ENCODE peak calls at places on chromosome 18, in four cellular contexts. S, Q, T and A are unnamed samples.

GRCh38 chr18:2847341-2848144 is 737 bp downstream of the EMILIN2 start:
- DNase-seq in S (peak; percentile 51), Q (peak; percentile 39), T (peak; percentile 29), A (no peak)

GRCh38 chr18:43620936-43621335 is 343.6 kb upstream of the SYT4 start:
- DNase-seq in S (peak; percentile 22), Q (peak; percentile 37), T (no peak), A (peak; percentile 55)

GRCh38 chr18:57107141-57107832 is 39.6 kb upstream of the BOD1L2 start:
- DNase-seq in S (peak; percentile 28), Q (peak; percentile 17), T (no peak), A (peak; percentile 7)

GRCh38 chr18:63098014-63098981 is 221.3 kb downstream of the BCL2 start:
- DNase-seq in S (no peak), Q (no peak), T (no peak), A (no peak)

GRCh38 chr18:54776282-54776977 is 51.8 kb upstream of the RAB27B start:
- DNase-seq in S (peak; percentile 99), Q (peak; percentile 99), T (no peak), A (peak; percentile 96)

GRCh38 chr18:37997695-37998094 is 432.1 kb upstream of the CELF4 start:
- DNase-seq in S (no peak), Q (no peak), T (no peak), A (no peak)

GRCh38 chr18:901769-902168 is 2.9 kb upstream of the ADCYAP1 start:
- DNase-seq in S (no peak), Q (no peak), T (no peak), A (no peak)

GRCh38 chr18:21053127-21053526 is 58.5 kb downstream of the ROCK1 start:
- DNase-seq in S (peak; percentile 86), Q (peak; percentile 89), T (no peak), A (peak; percentile 76)

GRCh38 chr18:37253424-37254255 is 312.0 kb downstream of the CELF4 start:
- DNase-seq in S (no peak), Q (no peak), T (peak; percentile 34), A (no peak)

GRCh38 chr18:8607776-8608682 is 1.2 kb upstream of the RAB12 start:
- DNase-seq in S (no peak), Q (peak; percentile 67), T (no peak), A (peak; percentile 55)

GRCh38 chr18:40824291-40824690 is 1130.7 kb upstream of the PIK3C3 start:
- DNase-seq in S (no peak), Q (no peak), T (no peak), A (no peak)

GRCh38 chr18:58148954-58149471 is 105.0 kb downstream of the NEDD4L start:
- DNase-seq in S (no peak), Q (no peak), T (no peak), A (no peak)

GRCh38 chr18:48934400-48934707 is 16.4 kb downstream of the SMAD7 start:
- DNase-seq in S (no peak), Q (no peak), T (no peak), A (no peak)
- H3K4me3 ChIP-seq in S (no peak overlapping the region), Q (no peak overlapping the region), T (no peak overlapping the region), A (no peak overlapping the region)

GRCh38 chr18:49648811-49649210 is 87.0 kb downstream of the LIPG start:
- DNase-seq in S (no peak), Q (no peak), T (no peak), A (no peak)
- TF ChIP-seq CTCF in S (no peak), Q (peak; percentile 12), T (peak; percentile 43), A (no peak)

GRCh38 chr18:45482286-45482685 is 133.0 kb upstream of the SLC14A2 start:
- DNase-seq in S (peak; percentile 36), Q (peak; percentile 17), T (no peak), A (no peak)
- H3K4me3 ChIP-seq in S (no peak overlapping the region), Q (no peak overlapping the region), T (no peak overlapping the region), A (no peak overlapping the region)

GRCh38 chr18:48547456-48548403 is 8.9 kb downstream of the CTIF start:
- DNase-seq in S (peak; percentile 77), Q (peak; percentile 74), T (no peak), A (peak; percentile 87)
- TF ChIP-seq CTCF in S (no peak), Q (no peak), T (no peak), A (no peak)

DNA sequence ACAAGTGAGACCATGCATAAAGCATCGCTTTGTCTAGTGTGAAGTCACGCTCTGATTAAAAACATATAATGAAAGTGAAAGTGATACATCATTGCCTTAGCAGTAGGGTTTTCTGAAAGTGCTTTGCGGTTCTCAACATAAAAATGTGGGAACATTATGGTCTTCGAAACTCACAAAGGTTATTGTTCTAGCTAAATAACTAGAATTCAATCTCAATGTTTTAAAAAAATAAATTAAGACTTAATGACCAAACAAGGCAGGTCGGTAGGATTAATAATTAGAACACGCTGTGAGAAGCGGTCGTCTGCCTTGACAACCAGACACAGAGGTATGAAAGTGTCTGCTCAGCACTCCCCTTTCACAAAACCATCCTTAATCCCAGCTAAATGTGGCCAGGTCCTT is 42.2 kb downstream of the KLHL14 start:
- DNase-seq in S (peak; percentile 58), Q (peak; percentile 37), T (no peak), A (no peak)
- H3K4me3 ChIP-seq in S (peak overlapping the region; percentile 40), Q (peak overlapping the region; percentile 38), T (peak overlapping the region; percentile 6), A (peak overlapping the region; percentile 60)

GRCh38 chr18:35130236-35130635 is 89.0 kb downstream of the MAPRE2 start:
- DNase-seq in S (no peak), Q (no peak), T (no peak), A (no peak)
- TF ChIP-seq CTCF in S (no peak), Q (no peak), T (no peak), A (no peak)

GRCh38 chr18:74803117-74803516 is 205.4 kb downstream of the ZNF407 start:
- DNase-seq in S (no peak), Q (no peak), T (no peak), A (no peak)

GRCh38 chr18:74806700-74807416 is 209.2 kb downstream of the ZNF407 start:
- DNase-seq in S (peak; percentile 90), Q (peak; percentile 88), T (no peak), A (peak; percentile 78)

GRCh38 chr18:74804677-74805076 is 207.0 kb downstream of the ZNF407 start:
- DNase-seq in S (no peak), Q (no peak), T (no peak), A (no peak)

GRCh38 chr18:74806073-74806472 is 208.4 kb downstream of the ZNF407 start:
- DNase-seq in S (no peak), Q (no peak), T (no peak), A (no peak)

GRCh38 chr18:74803769-74804168 is 206.1 kb downstream of the ZNF407 start:
- DNase-seq in S (no peak), Q (peak; percentile 58), T (no peak), A (no peak)
- H3K4me3 ChIP-seq in S (no peak overlapping the region), Q (no peak overlapping the region), T (no peak overlapping the region), A (no peak overlapping the region)

DNA sequence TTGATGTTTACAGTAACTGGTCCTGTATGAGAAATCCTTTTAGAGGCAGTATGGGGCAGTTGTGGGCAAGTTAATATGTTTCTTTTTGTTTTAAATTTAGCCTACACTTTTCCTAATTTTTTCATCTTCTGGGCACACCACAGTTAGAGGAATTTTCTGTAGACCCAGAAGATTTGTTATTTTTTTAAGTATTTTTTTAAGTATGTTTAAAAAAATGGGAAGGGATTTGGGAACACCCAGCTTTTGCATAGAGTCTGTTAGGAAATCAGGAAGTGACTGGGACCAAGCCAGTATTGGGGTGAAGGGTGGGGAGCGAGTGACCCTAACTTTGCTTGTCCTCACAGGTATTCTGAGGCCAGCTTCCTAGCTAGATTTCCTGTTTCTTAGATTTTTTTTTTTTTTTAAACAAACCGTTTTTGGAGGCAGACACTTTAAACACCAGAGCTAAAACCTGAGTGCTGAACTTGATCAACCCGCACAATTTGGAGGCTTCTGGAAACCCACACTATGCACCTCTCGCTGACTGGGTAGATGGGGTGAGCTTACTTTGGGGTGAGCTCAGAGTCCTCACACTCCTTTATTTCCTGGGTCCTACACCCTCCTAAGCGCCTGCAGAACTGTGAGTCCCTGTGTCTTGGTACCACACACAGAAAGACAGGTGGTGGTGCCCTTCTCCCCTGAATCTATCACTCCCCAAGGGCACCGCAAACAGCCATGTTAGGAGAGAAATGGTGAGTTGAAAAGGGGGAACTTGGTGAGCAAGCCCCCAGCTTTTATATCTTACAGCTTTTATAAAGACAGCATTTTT is 5.2 kb downstream of the GATA6 start:
- DNase-seq in S (no peak), Q (no peak), T (no peak), A (no peak)
- TF ChIP-seq CTCF in S (no peak), Q (no peak), T (no peak), A (no peak)

GRCh38 chr18:76805221-76805620 is 17.1 kb upstream of the ZNF236 start:
- DNase-seq in S (peak; percentile 39), Q (peak; percentile 75), T (no peak), A (peak; percentile 21)

GRCh38 chr18:76803413-76803812 is 18.9 kb upstream of the ZNF236 start:
- DNase-seq in S (no peak), Q (no peak), T (no peak), A (no peak)

GRCh38 chr18:76803814-76804213 is 18.5 kb upstream of the ZNF236 start:
- DNase-seq in S (peak; percentile 54), Q (peak; percentile 64), T (peak; percentile 58), A (peak; percentile 80)

GRCh38 chr18:76806301-76806700 is 16.1 kb upstream of the ZNF236 start:
- DNase-seq in S (no peak), Q (no peak), T (no peak), A (no peak)

DNA sequence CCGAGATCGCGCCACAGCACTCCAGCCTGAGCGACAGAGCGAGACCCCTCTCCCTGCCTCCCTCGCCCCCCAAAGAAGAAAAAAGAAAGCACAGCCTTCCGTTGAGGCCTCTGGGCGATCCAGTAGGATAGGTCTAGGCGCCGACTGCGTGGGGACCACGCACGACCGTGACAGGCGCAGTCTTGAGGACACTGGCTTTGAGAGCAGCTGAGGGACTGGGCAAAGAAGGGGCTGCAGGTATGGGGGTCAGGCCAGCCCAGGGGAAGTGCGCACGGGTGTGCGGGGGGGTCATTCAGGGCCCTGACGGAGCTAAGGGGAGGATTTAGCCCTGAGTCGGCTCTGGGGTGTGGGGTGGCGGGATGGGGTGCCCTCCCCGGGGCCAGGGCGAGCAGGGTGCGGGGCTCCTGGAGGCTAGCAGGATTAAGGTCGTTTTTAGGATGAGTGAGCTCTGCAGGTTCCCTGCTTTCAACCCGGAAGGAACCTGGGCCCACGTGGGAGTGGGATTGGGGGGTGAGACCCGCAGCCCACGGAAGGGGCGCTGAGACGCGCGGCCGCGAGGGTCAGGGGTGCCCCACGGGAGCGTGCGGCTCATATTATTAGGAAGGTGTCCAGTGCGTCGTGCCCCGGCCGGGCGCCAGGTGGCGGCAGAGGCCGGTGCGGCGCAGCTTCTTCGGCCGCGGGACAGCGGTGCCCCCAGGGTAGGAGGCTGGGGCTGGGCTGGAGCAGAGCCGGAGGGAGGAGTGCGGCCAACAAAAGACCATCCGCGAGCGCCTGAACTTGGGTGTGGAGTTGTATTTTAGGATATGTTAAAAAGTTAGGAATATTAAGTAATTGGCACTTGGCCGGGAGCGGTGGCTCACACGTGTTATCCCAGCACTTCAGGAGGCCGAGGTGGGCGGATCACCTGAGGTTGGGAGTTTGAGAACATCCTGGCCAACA is 20.5 kb upstream of the ZNF236 start:
- DNase-seq in S (peak; percentile 50), Q (peak; percentile 45), T (peak; percentile 70), A (peak; percentile 39)
- H3K4me3 ChIP-seq in S (peak overlapping the region; percentile 38), Q (peak overlapping the region; percentile 43), T (no peak overlapping the region), A (peak overlapping the region; percentile 42)

DNA sequence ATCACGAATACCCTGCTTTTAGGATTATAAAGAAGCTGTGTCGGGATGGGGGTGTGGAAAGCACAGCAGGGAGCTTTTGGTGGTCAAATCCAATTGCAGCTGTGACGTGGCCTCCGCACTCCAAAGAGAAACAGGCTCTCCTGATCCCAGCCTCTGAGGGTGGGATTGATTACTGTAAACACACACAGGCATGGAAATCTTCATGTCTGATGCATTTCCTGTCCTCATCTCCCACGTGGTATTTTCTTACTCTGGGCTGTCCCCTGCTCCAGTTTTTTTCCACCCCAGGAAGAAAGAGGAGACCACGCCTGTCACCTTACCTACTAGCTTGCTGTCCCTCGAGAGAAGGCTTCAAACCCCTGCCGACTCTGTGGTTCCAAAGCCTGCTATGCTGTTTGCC is 22.7 kb downstream of the RNF152 start:
- DNase-seq in S (peak; percentile 74), Q (peak; percentile 57), T (no peak), A (no peak)
- TF ChIP-seq CTCF in S (no peak), Q (no peak), T (no peak), A (no peak)